ENCODE peak calls at places on chromosomes 4 and X, in five cellular contexts. L, Q, G, F and M are unnamed samples. For H3K9me3, the result is how much of the 10 kb centered on the place peaks cover.

GRCh38 chrX:74535633-74536141 is 78.7 kb downstream of the RLIM start:
- DNase-seq in G (peak), F (peak), L (peak), Q (peak), M (no peak)

GRCh38 chr4:87853891-87854290 is 21.1 kb downstream of the MEPE start:
- DNase-seq in Q (no peak), G (no peak), L (no peak), F (no peak), M (no peak)

GRCh38 chrX:110786486-110786885 is 9.1 kb downstream of the CHRDL1 start:
- DNase-seq in G (no peak), L (no peak), F (no peak), Q (no peak), M (no peak)

GRCh38 chrX:136028383-136028984 is 43.2 kb downstream of the SLC9A6 start:
- DNase-seq in Q (no peak), F (peak), L (no peak), G (no peak), M (no peak)

GRCh38 chr4:173494013-173494970 is 35.7 kb downstream of the HAND2 start:
- DNase-seq in F (peak), G (no peak), Q (peak), L (peak), M (no peak)

GRCh38 chrX:110044531-110045249 is 41.8 kb downstream of the TMEM164 start:
- DNase-seq in G (no peak), F (no peak), Q (no peak), L (no peak), M (no peak)

GRCh38 chrX:108299101-108299591 is 139.1 kb downstream of the COL4A6 start:
- DNase-seq in L (no peak), Q (no peak), F (peak), G (no peak), M (no peak)

GRCh38 chr4:20252656-20253271 is 1.1 kb downstream of the SLIT2 start:
- DNase-seq in Q (no peak), F (peak), G (peak), L (no peak), M (peak)

GRCh38 chrX:68837119-68837518 is 8.3 kb downstream of the EFNB1 start:
- DNase-seq in L (no peak), Q (no peak), G (no peak), F (no peak), M (no peak)

GRCh38 chr4:98780111-98780549 is 121.7 kb upstream of the TSPAN5 start:
- DNase-seq in Q (no peak), L (no peak), F (no peak), G (no peak), M (no peak)

GRCh38 chr4:11954093-11954492 is 525.4 kb upstream of the HS3ST1 start:
- DNase-seq in F (peak), Q (no peak), G (no peak), L (no peak), M (no peak)

GRCh38 chrX:23668335-23668734 is 1.0 kb downstream of the PRDX4 start:
- DNase-seq in G (no peak), Q (no peak), L (no peak), F (peak), M (no peak)

GRCh38 chr4:123418486-123418931 is 21.9 kb downstream of the SPRY1 start:
- DNase-seq in F (peak), Q (no peak), L (peak), G (no peak), M (no peak)

GRCh38 chrX:12570859-12571501 is 220.2 kb upstream of the PRPS2 start:
- DNase-seq in G (no peak), F (no peak), Q (no peak), L (no peak), M (no peak)

GRCh38 chr4:11428161-11428700 is 463 bp downstream of the HS3ST1 start:
- DNase-seq in F (no peak), Q (no peak), L (no peak), G (no peak), M (no peak)

GRCh38 chr4:4791299-4791798 is 68.1 kb upstream of the MSX1 start:
- DNase-seq in L (no peak), G (peak), Q (no peak), F (no peak), M (no peak)

GRCh38 chr4:6239968-6240367 is 29.7 kb upstream of the WFS1 start:
- DNase-seq in Q (no peak), G (no peak), F (no peak), L (no peak), M (no peak)

GRCh38 chr4:169383724-169384123 is 113.0 kb upstream of the SH3RF1 start:
- DNase-seq in G (no peak), L (no peak), F (no peak), Q (no peak), M (no peak)

GRCh38 chr4:2785613-2786012 is 7.3 kb upstream of the SH3BP2 start:
- DNase-seq in L (no peak), F (no peak), Q (no peak), G (peak), M (no peak)

GRCh38 chrX:50036481-50036880 is 114.1 kb downstream of the CLCN5 start:
- DNase-seq in F (peak), Q (no peak), L (no peak), G (no peak), M (no peak)

GRCh38 chr4:8778301-8778700 is 93.3 kb downstream of the HMX1 start:
- DNase-seq in Q (no peak), G (no peak), L (no peak), F (no peak), M (no peak)
- H3K9me3 ChIP-seq in Q (under half), G (under half), L (under half), F (under half), M (under half)

DNA sequence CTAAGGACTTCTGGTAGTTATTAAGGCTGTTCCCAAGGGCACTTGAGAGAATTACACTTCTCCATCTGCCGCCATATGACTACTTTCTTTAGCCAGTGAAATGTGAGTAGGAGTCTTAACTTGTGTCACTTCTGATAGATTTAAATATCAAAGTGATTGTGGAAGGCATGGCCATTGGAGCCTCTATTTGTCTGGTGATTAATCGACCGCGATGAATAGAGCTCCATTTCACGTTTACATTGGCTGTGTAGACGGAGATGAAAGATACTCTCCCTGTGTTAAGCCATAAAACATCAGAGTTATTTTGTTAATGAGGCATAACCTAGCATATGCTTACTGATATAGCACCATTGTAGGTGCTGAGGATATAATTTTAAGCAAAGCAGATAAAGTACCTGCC is 852.4 kb downstream of the CCSER1 start:
- DNase-seq in L (no peak), G (no peak), Q (no peak), F (no peak), M (no peak)
- TF ChIP-seq POLR2AphosphoS5 in L (no peak), G (no peak), Q (no peak), F (no peak), M (no peak)

GRCh38 chrX:138986235-138986634 is 274.7 kb upstream of the FGF13 start:
- DNase-seq in G (no peak), F (no peak), Q (no peak), L (no peak), M (no peak)
- TF ChIP-seq CTCF in G (no peak), F (no peak), Q (no peak), L (no peak), M (no peak)

GRCh38 chrX:1072637-1073377 is 139.6 kb downstream of the CRLF2 start:
- DNase-seq in L (no peak), F (no peak), Q (no peak), G (peak), M (no peak)
- H3K9me3 ChIP-seq in L (under half), F (under half), Q (under half), G (under half), M (under half)

GRCh38 chr4:184856277-184856609 is 30.5 kb upstream of the ACSL1 start:
- DNase-seq in Q (no peak), G (no peak), L (no peak), F (no peak), M (no peak)

GRCh38 chr4:184853385-184853784 is 27.6 kb upstream of the ACSL1 start:
- DNase-seq in L (no peak), G (no peak), F (no peak), Q (no peak), M (no peak)

GRCh38 chr4:184851200-184851541 is 25.4 kb upstream of the ACSL1 start:
- DNase-seq in F (no peak), G (no peak), L (no peak), Q (no peak), M (no peak)

GRCh38 chr4:184857446-184858121 is 31.8 kb upstream of the ACSL1 start:
- DNase-seq in L (no peak), Q (no peak), G (no peak), F (no peak), M (no peak)

GRCh38 chr4:184854673-184855072 is 28.9 kb upstream of the ACSL1 start:
- DNase-seq in Q (no peak), G (no peak), L (no peak), F (no peak), M (no peak)
- TF ChIP-seq POLR2AphosphoS5 in Q (no peak), G (no peak), L (no peak), F (no peak), M (no peak)